ENCODE peak calls at places on chromosomes 16 and 17, in seven cellular contexts. One of them, this sample, is unnamed.

GRCh38 chr17:2177235-2177811 is 122.4 kb downstream of the HIC1 start:
- DNase-seq in IMR-90: peak
- DNase-seq in heart left ventricle: no peak
- DNase-seq in prostate gland: peak
- DNase-seq in HCT116: no peak
- DNase-seq in uterus: no peak
- DNase-seq in body of pancreas: no peak
- DNase-seq in this sample: no peak

GRCh38 chr17:40461036-40461721 is 17.9 kb downstream of the IGFBP4 start:
- DNase-seq in uterus: peak
- DNase-seq in IMR-90: no peak
- DNase-seq in body of pancreas: no peak
- DNase-seq in heart left ventricle: no peak
- DNase-seq in prostate gland: no peak
- DNase-seq in HCT116: no peak
- DNase-seq in this sample: no peak

GRCh38 chr16:4172070-4172469 is 55.8 kb upstream of the ADCY9 start:
- DNase-seq in prostate gland: no peak
- DNase-seq in IMR-90: peak
- DNase-seq in HCT116: no peak
- DNase-seq in body of pancreas: no peak
- DNase-seq in heart left ventricle: no peak
- DNase-seq in uterus: no peak
- DNase-seq in this sample: no peak

GRCh38 chr17:38703742-38704644 is 1.1 kb upstream of the MLLT6 start:
- DNase-seq in heart left ventricle: peak
- DNase-seq in prostate gland: peak
- DNase-seq in uterus: peak
- DNase-seq in body of pancreas: peak
- DNase-seq in HCT116: peak
- DNase-seq in IMR-90: no peak
- DNase-seq in this sample: peak

GRCh38 chr17:12046786-12047185 is 26.1 kb downstream of the MAP2K4 start:
- DNase-seq in IMR-90: no peak
- DNase-seq in prostate gland: no peak
- DNase-seq in body of pancreas: no peak
- DNase-seq in HCT116: no peak
- DNase-seq in heart left ventricle: no peak
- DNase-seq in uterus: no peak
- DNase-seq in this sample: no peak

GRCh38 chr16:55613578-55614333 is 42.0 kb upstream of the SLC6A2 start:
- DNase-seq in heart left ventricle: no peak
- DNase-seq in uterus: no peak
- DNase-seq in HCT116: no peak
- DNase-seq in IMR-90: no peak
- DNase-seq in prostate gland: no peak
- DNase-seq in body of pancreas: no peak
- DNase-seq in this sample: no peak

GRCh38 chr17:31882571-31882970 is 18.9 kb downstream of the UTP6 start:
- DNase-seq in IMR-90: no peak
- DNase-seq in HCT116: no peak
- DNase-seq in body of pancreas: no peak
- DNase-seq in uterus: no peak
- DNase-seq in prostate gland: no peak
- DNase-seq in heart left ventricle: no peak
- DNase-seq in this sample: no peak

GRCh38 chr17:36858119-36859002 is 78.9 kb upstream of the LHX1 start:
- DNase-seq in HCT116: no peak
- DNase-seq in heart left ventricle: no peak
- DNase-seq in uterus: no peak
- DNase-seq in IMR-90: no peak
- DNase-seq in prostate gland: no peak
- DNase-seq in body of pancreas: no peak
- DNase-seq in this sample: no peak

GRCh38 chr16:67387479-67388079 is 5.7 kb downstream of the TPPP3 start:
- DNase-seq in heart left ventricle: no peak
- DNase-seq in body of pancreas: no peak
- DNase-seq in uterus: no peak
- DNase-seq in IMR-90: no peak
- DNase-seq in HCT116: no peak
- DNase-seq in prostate gland: no peak
- DNase-seq in this sample: no peak

GRCh38 chr17:80117491-80118401 is 16.4 kb downstream of the GAA start:
- DNase-seq in HCT116: no peak
- DNase-seq in uterus: no peak
- DNase-seq in IMR-90: no peak
- DNase-seq in body of pancreas: no peak
- DNase-seq in prostate gland: no peak
- DNase-seq in heart left ventricle: no peak
- DNase-seq in this sample: no peak

GRCh38 chr16:14011846-14012245 is 59.3 kb upstream of the MRTFB start:
- DNase-seq in HCT116: no peak
- DNase-seq in heart left ventricle: no peak
- DNase-seq in prostate gland: no peak
- DNase-seq in IMR-90: no peak
- DNase-seq in uterus: peak
- DNase-seq in body of pancreas: peak
- DNase-seq in this sample: no peak

GRCh38 chr17:35890774-35891155 is 10.6 kb upstream of the CCL5 start:
- DNase-seq in HCT116: no peak
- DNase-seq in uterus: no peak
- DNase-seq in body of pancreas: peak
- DNase-seq in heart left ventricle: no peak
- DNase-seq in IMR-90: no peak
- DNase-seq in prostate gland: no peak
- DNase-seq in this sample: no peak

GRCh38 chr17:40646791-40647548 is 648 bp downstream of the SMARCE1 start:
- DNase-seq in uterus: no peak
- DNase-seq in heart left ventricle: no peak
- DNase-seq in HCT116: peak
- DNase-seq in body of pancreas: peak
- DNase-seq in IMR-90: peak
- DNase-seq in prostate gland: no peak
- DNase-seq in this sample: no peak

DNA sequence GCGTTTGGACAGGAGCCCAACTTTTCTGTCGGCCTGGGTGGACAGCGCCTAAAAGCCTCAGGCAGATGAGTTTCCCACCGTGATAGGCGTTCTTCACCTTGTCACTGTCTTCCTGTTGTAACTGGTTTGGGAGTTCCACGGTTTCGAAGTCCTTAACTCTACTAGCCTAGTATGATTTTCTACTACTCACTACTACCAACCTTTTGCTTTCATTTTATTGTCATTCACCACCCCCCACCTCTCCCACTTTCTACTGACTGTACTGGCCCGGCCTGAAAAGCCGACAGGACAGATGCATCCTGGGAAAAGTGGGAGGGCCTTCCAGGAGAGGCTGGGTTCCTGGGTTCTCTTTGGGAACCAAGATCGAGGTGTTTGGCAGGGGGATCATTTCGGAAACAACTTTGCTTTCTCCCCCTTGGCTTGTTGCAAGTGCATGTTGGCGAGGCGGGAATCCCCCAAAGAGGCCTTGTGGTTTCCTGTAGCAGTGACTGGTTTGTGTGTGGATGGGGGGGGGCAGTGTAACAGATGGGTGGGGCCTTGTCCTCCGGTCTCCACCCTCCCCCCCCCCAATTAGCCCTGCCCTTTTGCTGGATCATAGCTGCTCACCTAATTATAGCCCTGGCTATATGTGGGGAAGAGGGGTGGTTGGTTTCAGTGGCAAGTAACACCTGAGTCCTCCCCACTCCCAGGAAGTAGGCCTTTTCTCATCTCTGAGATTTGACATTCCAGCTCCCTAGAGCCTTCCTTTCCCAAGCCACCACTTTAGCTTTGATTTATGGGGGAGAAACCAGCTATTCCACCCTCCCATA is 1.4 kb downstream of the EIF5A start:
- DNase-seq in prostate gland: peak
- DNase-seq in body of pancreas: peak
- DNase-seq in HCT116: peak
- DNase-seq in uterus: peak
- DNase-seq in heart left ventricle: no peak
- DNase-seq in IMR-90: peak
- DNase-seq in this sample: peak
- TF ChIP-seq POLR2A in prostate gland: peak
- TF ChIP-seq POLR2A in body of pancreas: peak
- TF ChIP-seq POLR2A in HCT116: peak
- TF ChIP-seq POLR2A in uterus: peak
- TF ChIP-seq POLR2A in heart left ventricle: peak
- TF ChIP-seq POLR2A in IMR-90: peak
- TF ChIP-seq POLR2A in this sample: peak

GRCh38 chr17:63082952-63083351 is 116.9 kb downstream of the TANC2 start:
- DNase-seq in HCT116: no peak
- DNase-seq in prostate gland: no peak
- DNase-seq in IMR-90: peak
- DNase-seq in uterus: no peak
- DNase-seq in body of pancreas: no peak
- DNase-seq in heart left ventricle: no peak
- DNase-seq in this sample: no peak
- H3K27ac ChIP-seq in HCT116: no peak
- H3K27ac ChIP-seq in prostate gland: no peak
- H3K27ac ChIP-seq in IMR-90: no peak
- H3K27ac ChIP-seq in uterus: no peak
- H3K27ac ChIP-seq in body of pancreas: no peak
- H3K27ac ChIP-seq in heart left ventricle: no peak
- H3K27ac ChIP-seq in this sample: no peak

GRCh38 chr16:10988879-10989278 is 44.5 kb downstream of the CLEC16A start:
- DNase-seq in body of pancreas: no peak
- DNase-seq in heart left ventricle: no peak
- DNase-seq in IMR-90: no peak
- DNase-seq in prostate gland: no peak
- DNase-seq in HCT116: no peak
- DNase-seq in uterus: no peak
- DNase-seq in this sample: no peak
- TF ChIP-seq CTCF in body of pancreas: no peak
- TF ChIP-seq CTCF in heart left ventricle: no peak
- TF ChIP-seq CTCF in IMR-90: no peak
- TF ChIP-seq CTCF in prostate gland: no peak
- TF ChIP-seq CTCF in HCT116: no peak
- TF ChIP-seq CTCF in uterus: no peak
- TF ChIP-seq CTCF in this sample: no peak

GRCh38 chr16:81449899-81450608 is 5.4 kb downstream of the CMIP start:
- DNase-seq in prostate gland: no peak
- DNase-seq in body of pancreas: no peak
- DNase-seq in uterus: no peak
- DNase-seq in HCT116: no peak
- DNase-seq in heart left ventricle: no peak
- DNase-seq in IMR-90: no peak
- DNase-seq in this sample: no peak

GRCh38 chr16:81450783-81451491 is 6.3 kb downstream of the CMIP start:
- DNase-seq in prostate gland: no peak
- DNase-seq in body of pancreas: no peak
- DNase-seq in uterus: no peak
- DNase-seq in IMR-90: no peak
- DNase-seq in HCT116: no peak
- DNase-seq in heart left ventricle: no peak
- DNase-seq in this sample: no peak

GRCh38 chr16:81454044-81454443 is 9.4 kb downstream of the CMIP start:
- DNase-seq in body of pancreas: no peak
- DNase-seq in heart left ventricle: no peak
- DNase-seq in uterus: no peak
- DNase-seq in prostate gland: no peak
- DNase-seq in HCT116: no peak
- DNase-seq in IMR-90: no peak
- DNase-seq in this sample: no peak

GRCh38 chr16:81453091-81453728 is 8.6 kb downstream of the CMIP start:
- DNase-seq in body of pancreas: no peak
- DNase-seq in IMR-90: no peak
- DNase-seq in uterus: no peak
- DNase-seq in heart left ventricle: no peak
- DNase-seq in HCT116: no peak
- DNase-seq in prostate gland: no peak
- DNase-seq in this sample: no peak

DNA sequence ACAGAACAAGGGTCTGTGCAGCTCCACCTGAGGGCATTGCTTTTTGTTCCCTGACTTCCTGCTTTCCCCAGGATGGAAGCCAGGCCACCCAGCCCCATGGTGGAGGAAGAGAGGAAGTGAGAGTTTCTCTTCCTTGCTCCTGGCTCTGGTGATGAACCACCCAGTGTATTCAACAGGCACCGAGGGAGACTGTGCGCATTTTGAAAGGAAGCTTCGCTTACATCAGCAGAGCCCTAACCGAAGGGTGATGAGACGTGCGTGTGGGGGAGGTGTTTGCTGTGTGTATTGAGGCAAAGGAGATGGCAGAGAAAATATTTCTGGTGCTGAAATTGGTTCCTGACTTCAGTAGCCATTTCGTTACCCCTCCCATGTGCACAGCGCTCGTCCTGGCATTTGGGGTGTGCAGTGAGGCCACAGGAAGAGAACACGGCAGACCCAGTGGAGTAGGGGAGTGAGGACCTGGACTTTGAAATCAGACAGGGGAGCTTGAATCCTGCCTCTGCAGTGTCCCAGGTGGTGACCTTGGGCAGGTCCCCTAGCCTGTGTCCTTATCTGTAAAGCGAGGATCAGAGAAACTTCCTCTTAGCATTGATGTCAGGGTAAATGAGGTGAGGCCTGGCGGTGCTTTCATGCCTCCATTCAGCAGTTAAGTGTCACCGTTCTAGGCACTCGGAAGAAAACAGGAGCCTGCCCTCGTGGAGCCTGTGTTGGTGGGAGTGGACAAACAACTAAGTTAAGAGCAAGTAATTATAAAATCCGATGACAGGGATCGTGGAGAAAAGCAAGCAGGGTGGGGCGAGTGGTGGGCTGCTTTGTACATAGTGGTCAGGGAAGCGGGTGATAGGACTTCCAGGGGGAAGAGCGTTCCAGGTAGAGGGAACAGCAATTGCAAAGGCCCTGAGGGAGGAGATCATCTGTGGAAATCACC is 7.4 kb downstream of the CMIP start:
- DNase-seq in HCT116: no peak
- DNase-seq in IMR-90: peak
- DNase-seq in heart left ventricle: no peak
- DNase-seq in uterus: no peak
- DNase-seq in prostate gland: no peak
- DNase-seq in body of pancreas: no peak
- DNase-seq in this sample: no peak
- TF ChIP-seq POLR2A in HCT116: no peak
- TF ChIP-seq POLR2A in IMR-90: no peak
- TF ChIP-seq POLR2A in heart left ventricle: no peak
- TF ChIP-seq POLR2A in uterus: no peak
- TF ChIP-seq POLR2A in prostate gland: no peak
- TF ChIP-seq POLR2A in body of pancreas: no peak
- TF ChIP-seq POLR2A in this sample: no peak

GRCh38 chr17:17175340-17175739 is 30.8 kb downstream of the PLD6 start:
- DNase-seq in heart left ventricle: peak
- DNase-seq in IMR-90: no peak
- DNase-seq in HCT116: no peak
- DNase-seq in uterus: no peak
- DNase-seq in body of pancreas: no peak
- DNase-seq in prostate gland: no peak
- DNase-seq in this sample: no peak
- H3K27ac ChIP-seq in heart left ventricle: no peak
- H3K27ac ChIP-seq in IMR-90: no peak
- H3K27ac ChIP-seq in HCT116: no peak
- H3K27ac ChIP-seq in uterus: no peak
- H3K27ac ChIP-seq in body of pancreas: no peak
- H3K27ac ChIP-seq in prostate gland: no peak
- H3K27ac ChIP-seq in this sample: no peak

This sample was measured in tibial nerve.